ENCODE peak calls at places on chromosomes 16 and 17, in five cellular contexts. One of them, this sample, is unnamed. For H3K27me3, the result is how much of the 10 kb centered on the place peaks cover.

GRCh38 chr17:32755045-32755805 is 121.7 kb downstream of the MYO1D start:
- DNase-seq in ovary: no peak
- DNase-seq in mesenchymal stem cell: peak
- DNase-seq in MM.1S: peak
- DNase-seq in CD8-positive, alpha-beta memory T cell: no peak
- DNase-seq in this sample: peak

GRCh38 chr17:37025847-37026533 is 77.2 kb downstream of the AATF start:
- DNase-seq in mesenchymal stem cell: no peak
- DNase-seq in MM.1S: no peak
- DNase-seq in ovary: no peak
- DNase-seq in CD8-positive, alpha-beta memory T cell: no peak
- DNase-seq in this sample: no peak

GRCh38 chr16:1413684-1414531 is 596 bp downstream of the UNKL start:
- DNase-seq in CD8-positive, alpha-beta memory T cell: peak
- DNase-seq in ovary: peak
- DNase-seq in mesenchymal stem cell: peak
- DNase-seq in MM.1S: peak
- DNase-seq in this sample: peak

GRCh38 chr16:47599512-47599911 is 138.4 kb downstream of the PHKB start:
- DNase-seq in MM.1S: no peak
- DNase-seq in CD8-positive, alpha-beta memory T cell: no peak
- DNase-seq in ovary: no peak
- DNase-seq in mesenchymal stem cell: no peak
- DNase-seq in this sample: peak

GRCh38 chr16:54817432-54817831 is 113.2 kb upstream of the IRX5 start:
- DNase-seq in ovary: no peak
- DNase-seq in mesenchymal stem cell: no peak
- DNase-seq in MM.1S: peak
- DNase-seq in CD8-positive, alpha-beta memory T cell: no peak
- DNase-seq in this sample: peak

GRCh38 chr17:44608732-44609435 is 47.4 kb upstream of the MEIOC start:
- DNase-seq in CD8-positive, alpha-beta memory T cell: no peak
- DNase-seq in mesenchymal stem cell: no peak
- DNase-seq in MM.1S: no peak
- DNase-seq in ovary: no peak
- DNase-seq in this sample: no peak

GRCh38 chr16:75238132-75238852 is 13.1 kb downstream of the BCAR1 start:
- DNase-seq in ovary: peak
- DNase-seq in CD8-positive, alpha-beta memory T cell: no peak
- DNase-seq in mesenchymal stem cell: peak
- DNase-seq in MM.1S: no peak
- DNase-seq in this sample: no peak

GRCh38 chr17:43418441-43419374 is 19.9 kb downstream of the ARL4D start:
- DNase-seq in mesenchymal stem cell: peak
- DNase-seq in MM.1S: no peak
- DNase-seq in CD8-positive, alpha-beta memory T cell: no peak
- DNase-seq in ovary: peak
- DNase-seq in this sample: no peak

GRCh38 chr17:21375757-21376584 is at the start of gene KCNJ12:
- DNase-seq in mesenchymal stem cell: no peak
- DNase-seq in MM.1S: no peak
- DNase-seq in ovary: peak
- DNase-seq in CD8-positive, alpha-beta memory T cell: no peak
- DNase-seq in this sample: no peak

GRCh38 chr17:43691317-43691693 is 29.6 kb upstream of the MEOX1 start:
- DNase-seq in mesenchymal stem cell: no peak
- DNase-seq in CD8-positive, alpha-beta memory T cell: no peak
- DNase-seq in MM.1S: no peak
- DNase-seq in ovary: no peak
- DNase-seq in this sample: no peak

GRCh38 chr16:27638833-27639587 is 89.1 kb downstream of the KATNIP start:
- DNase-seq in CD8-positive, alpha-beta memory T cell: no peak
- DNase-seq in MM.1S: no peak
- DNase-seq in ovary: no peak
- DNase-seq in mesenchymal stem cell: no peak
- DNase-seq in this sample: no peak

GRCh38 chr17:64020068-64020766 is at the start of gene ICAM2:
- DNase-seq in ovary: no peak
- DNase-seq in CD8-positive, alpha-beta memory T cell: peak
- DNase-seq in MM.1S: peak
- DNase-seq in mesenchymal stem cell: no peak
- DNase-seq in this sample: peak

GRCh38 chr17:74325743-74326379 is at the start of gene KIF19:
- DNase-seq in MM.1S: peak
- DNase-seq in mesenchymal stem cell: no peak
- DNase-seq in CD8-positive, alpha-beta memory T cell: peak
- DNase-seq in ovary: no peak
- DNase-seq in this sample: no peak

GRCh38 chr17:46194393-46195216 is 1.4 kb upstream of the KANSL1 start:
- DNase-seq in ovary: no peak
- DNase-seq in CD8-positive, alpha-beta memory T cell: peak
- DNase-seq in MM.1S: peak
- DNase-seq in mesenchymal stem cell: peak
- DNase-seq in this sample: peak

GRCh38 chr16:70018254-70018653 is 67.1 kb downstream of the CLEC18A start:
- DNase-seq in mesenchymal stem cell: peak
- DNase-seq in MM.1S: peak
- DNase-seq in CD8-positive, alpha-beta memory T cell: peak
- DNase-seq in ovary: no peak
- DNase-seq in this sample: peak

GRCh38 chr17:29625037-29625750 is 2.5 kb upstream of the CORO6 start:
- DNase-seq in CD8-positive, alpha-beta memory T cell: no peak
- DNase-seq in ovary: no peak
- DNase-seq in MM.1S: no peak
- DNase-seq in mesenchymal stem cell: no peak
- DNase-seq in this sample: no peak

GRCh38 chr17:41352597-41353366 is 2.2 kb upstream of the KRT33A start:
- DNase-seq in MM.1S: no peak
- DNase-seq in mesenchymal stem cell: no peak
- DNase-seq in CD8-positive, alpha-beta memory T cell: no peak
- DNase-seq in ovary: no peak
- DNase-seq in this sample: no peak

GRCh38 chr17:74230896-74231295 is 17.5 kb downstream of the TTYH2 start:
- DNase-seq in mesenchymal stem cell: no peak
- DNase-seq in MM.1S: no peak
- DNase-seq in ovary: no peak
- DNase-seq in CD8-positive, alpha-beta memory T cell: no peak
- DNase-seq in this sample: no peak

GRCh38 chr17:20196314-20196713 is 187.2 kb downstream of the SPECC1 start:
- DNase-seq in CD8-positive, alpha-beta memory T cell: no peak
- DNase-seq in ovary: no peak
- DNase-seq in MM.1S: no peak
- DNase-seq in mesenchymal stem cell: no peak
- DNase-seq in this sample: no peak

GRCh38 chr16:72905581-72905980 is 142.3 kb downstream of the ZFHX3 start:
- DNase-seq in MM.1S: no peak
- DNase-seq in ovary: no peak
- DNase-seq in CD8-positive, alpha-beta memory T cell: no peak
- DNase-seq in mesenchymal stem cell: peak
- DNase-seq in this sample: no peak

GRCh38 chr17:6470751-6471521 is 26.7 kb downstream of the PIMREG start:
- DNase-seq in CD8-positive, alpha-beta memory T cell: no peak
- DNase-seq in ovary: no peak
- DNase-seq in MM.1S: no peak
- DNase-seq in mesenchymal stem cell: no peak
- DNase-seq in this sample: no peak

GRCh38 chr17:33523577-33523981 is 230.5 kb upstream of the ASIC2 start:
- DNase-seq in ovary: no peak
- DNase-seq in MM.1S: no peak
- DNase-seq in mesenchymal stem cell: peak
- DNase-seq in CD8-positive, alpha-beta memory T cell: no peak
- DNase-seq in this sample: no peak

GRCh38 chr17:63486317-63487013 is 9.6 kb downstream of the ACE start:
- DNase-seq in MM.1S: no peak
- DNase-seq in mesenchymal stem cell: no peak
- DNase-seq in CD8-positive, alpha-beta memory T cell: peak
- DNase-seq in ovary: no peak
- DNase-seq in this sample: peak

GRCh38 chr17:29091591-29092291 is 48.8 kb downstream of the PIPOX start:
- DNase-seq in ovary: no peak
- DNase-seq in mesenchymal stem cell: no peak
- DNase-seq in MM.1S: no peak
- DNase-seq in CD8-positive, alpha-beta memory T cell: no peak
- DNase-seq in this sample: no peak

GRCh38 chr16:68640972-68641371 is 4.1 kb upstream of the CDH3 start:
- DNase-seq in ovary: no peak
- DNase-seq in MM.1S: no peak
- DNase-seq in mesenchymal stem cell: peak
- DNase-seq in CD8-positive, alpha-beta memory T cell: no peak
- DNase-seq in this sample: no peak

GRCh38 chr17:16374129-16374528 is 6.8 kb upstream of the UBB start:
- DNase-seq in mesenchymal stem cell: peak
- DNase-seq in CD8-positive, alpha-beta memory T cell: no peak
- DNase-seq in MM.1S: no peak
- DNase-seq in ovary: no peak
- DNase-seq in this sample: no peak

GRCh38 chr16:23282508-23282907 is 19.6 kb upstream of the SCNN1B start:
- DNase-seq in ovary: no peak
- DNase-seq in mesenchymal stem cell: no peak
- DNase-seq in CD8-positive, alpha-beta memory T cell: no peak
- DNase-seq in MM.1S: no peak
- DNase-seq in this sample: peak

GRCh38 chr16:22645868-22646267 is 135.2 kb downstream of the NPIPB5 start:
- DNase-seq in MM.1S: no peak
- DNase-seq in CD8-positive, alpha-beta memory T cell: no peak
- DNase-seq in ovary: no peak
- DNase-seq in mesenchymal stem cell: no peak
- DNase-seq in this sample: no peak

GRCh38 chr16:4327782-4328579 is 12.1 kb downstream of the GLIS2 start:
- DNase-seq in CD8-positive, alpha-beta memory T cell: peak
- DNase-seq in mesenchymal stem cell: peak
- DNase-seq in ovary: peak
- DNase-seq in MM.1S: peak
- DNase-seq in this sample: peak

GRCh38 chr17:40322417-40323315 is 13.7 kb downstream of the RARA start:
- DNase-seq in MM.1S: peak
- DNase-seq in mesenchymal stem cell: peak
- DNase-seq in CD8-positive, alpha-beta memory T cell: peak
- DNase-seq in ovary: peak
- DNase-seq in this sample: peak

GRCh38 chr16:85330694-85331188 is 218.5 kb upstream of the CIBAR2 start:
- DNase-seq in MM.1S: peak
- DNase-seq in mesenchymal stem cell: peak
- DNase-seq in CD8-positive, alpha-beta memory T cell: no peak
- DNase-seq in ovary: no peak
- DNase-seq in this sample: peak

GRCh38 chr16:2515180-2515803 is 1.5 kb downstream of the ATP6V0C start:
- DNase-seq in ovary: no peak
- DNase-seq in CD8-positive, alpha-beta memory T cell: no peak
- DNase-seq in mesenchymal stem cell: peak
- DNase-seq in MM.1S: no peak
- DNase-seq in this sample: no peak

GRCh38 chr16:2517954-2518605 is 2.1 kb upstream of the AMDHD2 start:
- DNase-seq in ovary: no peak
- DNase-seq in mesenchymal stem cell: no peak
- DNase-seq in CD8-positive, alpha-beta memory T cell: no peak
- DNase-seq in MM.1S: no peak
- DNase-seq in this sample: no peak

GRCh38 chr16:2514333-2515179 is 804 bp downstream of the ATP6V0C start:
- DNase-seq in MM.1S: no peak
- DNase-seq in ovary: peak
- DNase-seq in CD8-positive, alpha-beta memory T cell: peak
- DNase-seq in mesenchymal stem cell: no peak
- DNase-seq in this sample: peak

GRCh38 chr16:2518823-2519710 is 1.1 kb upstream of the AMDHD2 start:
- DNase-seq in ovary: no peak
- DNase-seq in CD8-positive, alpha-beta memory T cell: peak
- DNase-seq in mesenchymal stem cell: no peak
- DNase-seq in MM.1S: no peak
- DNase-seq in this sample: no peak

GRCh38 chr16:2516391-2517240 is 2.9 kb downstream of the ATP6V0C start:
- DNase-seq in mesenchymal stem cell: peak
- DNase-seq in CD8-positive, alpha-beta memory T cell: peak
- DNase-seq in MM.1S: no peak
- DNase-seq in ovary: no peak
- DNase-seq in this sample: no peak
- H3K4me3 ChIP-seq in mesenchymal stem cell: peak
- H3K4me3 ChIP-seq in CD8-positive, alpha-beta memory T cell: no peak
- H3K4me3 ChIP-seq in MM.1S: no peak
- H3K4me3 ChIP-seq in ovary: no peak
- H3K4me3 ChIP-seq in this sample: no peak

DNA sequence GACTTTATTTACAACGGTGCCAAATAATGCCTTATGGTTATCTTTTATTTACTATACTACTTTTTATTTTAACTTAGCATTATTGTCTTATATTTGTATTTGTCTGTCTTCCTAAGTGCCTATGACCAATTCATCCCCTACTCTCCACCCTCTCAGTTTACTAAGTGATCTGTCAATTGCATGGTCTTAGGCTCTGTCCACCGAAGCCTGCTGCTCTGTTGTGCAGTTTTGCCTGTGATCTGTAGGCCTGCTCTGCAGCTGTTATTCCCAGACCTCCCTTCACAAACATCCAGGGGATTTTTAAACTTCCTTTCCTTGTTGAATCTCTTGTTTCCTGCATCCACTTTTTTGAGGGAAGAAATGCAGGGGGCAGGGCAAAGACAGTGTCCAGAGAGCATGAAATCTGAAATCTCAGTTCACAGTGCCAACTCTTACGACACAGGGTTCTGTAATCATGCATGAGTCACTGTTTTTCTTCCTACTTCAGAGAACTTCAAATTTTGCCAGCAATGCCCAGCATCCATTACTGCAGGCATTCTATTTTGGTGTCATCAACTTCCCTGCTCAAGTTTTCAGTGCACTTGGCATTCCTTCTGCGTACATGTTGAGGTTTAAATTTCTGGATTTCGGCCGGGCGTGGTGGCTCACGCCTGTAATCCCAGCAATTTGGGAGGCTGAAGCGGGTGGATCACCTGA is 11.4 kb downstream of the SLFN5 start:
- DNase-seq in ovary: no peak
- DNase-seq in MM.1S: no peak
- DNase-seq in CD8-positive, alpha-beta memory T cell: no peak
- DNase-seq in mesenchymal stem cell: peak
- DNase-seq in this sample: no peak
- H3K27ac ChIP-seq in ovary: no peak
- H3K27ac ChIP-seq in MM.1S: no peak
- H3K27ac ChIP-seq in CD8-positive, alpha-beta memory T cell: no peak
- H3K27ac ChIP-seq in mesenchymal stem cell: no peak
- H3K27ac ChIP-seq in this sample: no peak

DNA sequence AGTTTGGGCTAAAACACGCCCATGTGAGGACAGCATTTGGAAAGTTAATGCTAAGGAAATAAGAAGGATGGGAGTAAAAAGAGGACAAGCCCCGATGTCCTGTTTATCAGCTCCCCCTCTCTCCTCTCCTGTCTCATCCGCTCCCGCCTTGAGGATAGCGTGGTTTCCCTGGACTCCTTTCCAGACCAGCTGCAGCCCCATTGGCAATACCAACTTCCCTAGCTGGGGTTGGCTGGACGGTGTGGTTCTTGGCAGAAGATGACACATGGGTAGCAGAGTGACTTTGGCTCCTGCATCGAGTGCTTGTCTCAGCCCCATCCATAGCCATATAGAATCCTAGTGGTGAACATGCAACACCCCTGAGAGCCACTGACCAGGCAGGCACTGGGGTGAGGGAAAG is 185.9 kb downstream of the CCDC182 start:
- DNase-seq in ovary: no peak
- DNase-seq in MM.1S: no peak
- DNase-seq in CD8-positive, alpha-beta memory T cell: no peak
- DNase-seq in mesenchymal stem cell: no peak
- DNase-seq in this sample: no peak
- H3K27me3 ChIP-seq in ovary: under half
- H3K27me3 ChIP-seq in MM.1S: under half
- H3K27me3 ChIP-seq in CD8-positive, alpha-beta memory T cell: under half
- H3K27me3 ChIP-seq in mesenchymal stem cell: half or more
- H3K27me3 ChIP-seq in this sample: under half

GRCh38 chr17:78341559-78342437 is 18.1 kb downstream of the SOCS3 start:
- DNase-seq in MM.1S: no peak
- DNase-seq in ovary: peak
- DNase-seq in CD8-positive, alpha-beta memory T cell: no peak
- DNase-seq in mesenchymal stem cell: peak
- DNase-seq in this sample: no peak
- H3K4me3 ChIP-seq in MM.1S: peak
- H3K4me3 ChIP-seq in ovary: peak
- H3K4me3 ChIP-seq in CD8-positive, alpha-beta memory T cell: no peak
- H3K4me3 ChIP-seq in mesenchymal stem cell: peak
- H3K4me3 ChIP-seq in this sample: no peak

This sample was measured in Karpas-422.